ENCODE peak calls at places on chromosomes 4 and X, in seven cellular contexts. T is PC-3, W is epithelial cell of proximal tubule, X is colonic mucosa, Z is dorsolateral prefrontal cortex, J is GM23338, C is fibroblast of lung. U is an unnamed sample.

GRCh38 chr4:183870997-183871396 is 34.1 kb upstream of the STOX2 start:
- DNase-seq in T (no peak), W (no peak), X (no peak), Z (no peak), J (no peak), C (no peak), U (no peak)

GRCh38 chr4:136009258-136009832 is 1522.9 kb downstream of the PCDH18 start:
- DNase-seq in T (no peak), W (no peak), X (no peak), Z (no peak), J (peak; percentile 24), C (no peak), U (no peak)

GRCh38 chrX:56248492-56248891 is 16.3 kb downstream of the KLF8 start:
- DNase-seq in T (peak; percentile 60), W (no peak), X (peak; percentile 49), Z (peak; percentile 26), J (peak; percentile 64), C (peak; percentile 19), U (peak; percentile 56)

GRCh38 chrX:12223650-12224049 is 85.4 kb downstream of the FRMPD4 start:
- DNase-seq in T (peak; percentile 86), W (no peak), X (no peak), Z (no peak), J (no peak), C (peak; percentile 52), U (no peak)

GRCh38 chr4:144204431-144204830 is 63.9 kb upstream of the GYPA start:
- DNase-seq in T (no peak), W (peak; percentile 12), X (no peak), Z (no peak), J (no peak), C (no peak), U (no peak)

GRCh38 chrX:30680618-30681017 is 27.4 kb downstream of the GK start:
- DNase-seq in T (no peak), W (no peak), X (peak; percentile 59), Z (no peak), J (no peak), C (no peak), U (no peak)

GRCh38 chr4:170748975-170749374 is 659.2 kb upstream of the AADAT start:
- DNase-seq in T (no peak), W (no peak), X (no peak), Z (no peak), J (no peak), C (no peak), U (no peak)

GRCh38 chrX:21961142-21961541 is 20.6 kb downstream of the SMS start:
- DNase-seq in T (no peak), W (no peak), X (no peak), Z (no peak), J (no peak), C (peak; percentile 13), U (no peak)

GRCh38 chr4:127997534-127998388 is 32.6 kb downstream of the ABHD18 start:
- DNase-seq in T (peak; percentile 69), W (no peak), X (no peak), Z (no peak), J (peak; percentile 61), C (peak; percentile 68), U (peak; percentile 51)

GRCh38 chrX:49071877-49072711 is 1.7 kb downstream of the PRAF2 start:
- DNase-seq in T (no peak), W (no peak), X (peak; percentile 72), Z (peak; percentile 57), J (peak; percentile 87), C (peak; percentile 79), U (peak; percentile 84)

GRCh38 chrX:78119521-78120227 is 15.6 kb downstream of the PGK1 start:
- DNase-seq in T (peak; percentile 38), W (no peak), X (no peak), Z (no peak), J (peak; percentile 27), C (no peak), U (no peak)

GRCh38 chr4:156591679-156592078 is 379.9 kb downstream of the PDGFC start:
- DNase-seq in T (no peak), W (no peak), X (no peak), Z (no peak), J (no peak), C (no peak), U (no peak)

GRCh38 chr4:8439168-8439567 is 1.4 kb downstream of the ACOX3 start:
- DNase-seq in T (peak; percentile 47), W (no peak), X (no peak), Z (no peak), J (no peak), C (no peak), U (peak; percentile 9)

GRCh38 chr4:123338715-123339114 is 57.9 kb upstream of the SPRY1 start:
- DNase-seq in T (no peak), W (no peak), X (no peak), Z (no peak), J (no peak), C (no peak), U (no peak)

GRCh38 chrX:129540068-129540653 is at the start of gene OCRL:
- DNase-seq in T (peak; percentile 77), W (no peak), X (peak; percentile 67), Z (peak; percentile 51), J (peak; percentile 71), C (peak; percentile 58), U (peak; percentile 57)

GRCh38 chr4:149549911-149550310 is 265.7 kb downstream of the IQCM start:
- DNase-seq in T (peak; percentile 22), W (no peak), X (no peak), Z (no peak), J (peak; percentile 67), C (peak; percentile 13), U (no peak)

GRCh38 chr4:41505161-41505653 is 32.8 kb upstream of the LIMCH1 start:
- DNase-seq in T (peak; percentile 5), W (peak; percentile 39), X (no peak), Z (no peak), J (no peak), C (peak; percentile 84), U (peak; percentile 40)

GRCh38 chrX:15483897-15484296 is 9.2 kb downstream of the PIR start:
- DNase-seq in T (no peak), W (no peak), X (no peak), Z (no peak), J (no peak), C (no peak), U (no peak)

GRCh38 chrX:49155243-49155899 is 7.2 kb upstream of the MAGIX start:
- DNase-seq in T (peak; percentile 70), W (peak; percentile 19), X (peak; percentile 81), Z (no peak), J (peak; percentile 92), C (peak; percentile 82), U (peak; percentile 63)

GRCh38 chr4:121594796-121595526 is 101.8 kb downstream of the ANXA5 start:
- DNase-seq in T (peak; percentile 34), W (peak; percentile 74), X (no peak), Z (no peak), J (no peak), C (peak; percentile 55), U (peak; percentile 77)

GRCh38 chrX:123731258-123731986 is 1.4 kb downstream of the THOC2 start:
- DNase-seq in T (peak; percentile 24), W (no peak), X (peak; percentile 23), Z (peak; percentile 41), J (peak; percentile 18), C (peak; percentile 46), U (peak; percentile 19)

GRCh38 chrX:115582871-115583729 is 22.1 kb downstream of the PLS3 start:
- DNase-seq in T (peak; percentile 43), W (no peak), X (no peak), Z (no peak), J (peak; percentile 49), C (peak; percentile 67), U (peak; percentile 51)

GRCh38 chr4:169243808-169244207 is 26.9 kb downstream of the SH3RF1 start:
- DNase-seq in T (no peak), W (no peak), X (no peak), Z (no peak), J (no peak), C (peak; percentile 90), U (peak; percentile 80)

GRCh38 chrX:11386812-11387211 is 93.6 kb downstream of the AMELX start:
- DNase-seq in T (no peak), W (no peak), X (no peak), Z (no peak), J (no peak), C (no peak), U (no peak)

GRCh38 chr4:87322754-87323153 is at the start of gene HSD17B13:
- DNase-seq in T (no peak), W (no peak), X (no peak), Z (no peak), J (no peak), C (no peak), U (no peak)

GRCh38 chr4:89836897-89837384 is at the start of gene SNCA:
- DNase-seq in T (no peak), W (no peak), X (peak; percentile 54), Z (peak; percentile 90), J (peak; percentile 93), C (peak; percentile 69), U (no peak)

GRCh38 chr4:6873291-6873690 is 36.3 kb upstream of the TBC1D14 start:
- DNase-seq in T (peak; percentile 24), W (no peak), X (no peak), Z (no peak), J (no peak), C (no peak), U (no peak)

GRCh38 chrX:39772057-39772832 is 325.5 kb downstream of the BCOR start:
- DNase-seq in T (peak; percentile 75), W (no peak), X (no peak), Z (no peak), J (peak; percentile 71), C (peak; percentile 77), U (no peak)
- H3K4me3 ChIP-seq in T (no peak overlapping the region), W (no peak overlapping the region), X (no peak overlapping the region), Z (no peak overlapping the region), J (peak overlapping the region; percentile 40), C (no peak overlapping the region), U (no peak overlapping the region)

GRCh38 chr4:95835672-95836071 is 4.2 kb upstream of the PDHA2 start:
- DNase-seq in T (peak; percentile 23), W (no peak), X (no peak), Z (no peak), J (peak; percentile 73), C (no peak), U (no peak)
- TF ChIP-seq CTCF in T (peak; percentile 43), W (peak; percentile 59), X (no peak), Z (peak; percentile 41), J (peak; percentile 86), C (peak; percentile 6), U (no peak)

DNA sequence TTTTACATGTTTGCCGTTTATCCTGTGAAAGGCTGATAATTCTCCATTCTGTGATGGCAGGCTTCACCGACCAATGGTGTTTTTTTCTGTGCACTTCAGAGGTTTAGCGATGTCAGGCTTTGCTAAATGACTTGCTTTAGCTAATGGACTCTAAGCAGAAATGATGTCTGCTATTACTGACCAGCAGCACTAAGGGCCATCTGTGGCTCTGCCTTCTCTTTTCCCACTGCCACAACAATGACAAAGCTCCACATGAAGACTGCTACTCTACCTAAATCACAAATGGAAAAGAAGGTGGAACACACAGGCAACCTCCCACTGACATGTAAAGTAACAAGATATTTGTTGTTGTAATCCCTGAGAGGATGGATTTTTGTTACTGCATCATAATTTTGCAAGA is 68.4 kb upstream of the ALB start:
- DNase-seq in T (no peak), W (no peak), X (no peak), Z (no peak), J (no peak), C (no peak), U (no peak)
- H3K4me3 ChIP-seq in T (no peak overlapping the region), W (no peak overlapping the region), X (no peak overlapping the region), Z (no peak overlapping the region), J (no peak overlapping the region), C (no peak overlapping the region), U (no peak overlapping the region)

DNA sequence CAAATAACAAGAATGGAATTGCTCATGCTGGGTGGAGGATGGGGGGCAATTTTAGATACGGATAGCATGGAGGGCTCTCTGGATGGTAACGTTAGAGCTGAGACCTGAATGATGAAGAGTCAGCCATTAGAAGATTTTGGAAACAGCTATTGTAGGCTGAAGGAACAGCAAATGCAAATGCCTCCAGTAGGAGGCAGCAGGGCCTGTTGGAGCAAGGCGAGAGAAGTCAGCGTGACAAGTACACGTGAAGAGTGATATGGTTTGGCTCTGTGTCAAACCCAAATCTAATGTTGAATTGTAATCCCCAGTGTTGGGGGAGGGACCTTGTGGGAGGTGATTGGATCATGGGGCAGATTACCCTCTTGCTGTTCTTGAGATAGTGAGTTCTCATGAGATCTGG is 59.3 kb upstream of the SOD3 start:
- DNase-seq in T (peak; percentile 26), W (no peak), X (peak; percentile 30), Z (no peak), J (peak; percentile 69), C (no peak), U (no peak)
- TF ChIP-seq CTCF in T (peak; percentile 54), W (peak; percentile 70), X (peak; percentile 45), Z (peak; percentile 19), J (peak; percentile 67), C (peak; percentile 36), U (peak; percentile 22)

U was measured in fibroblast of the aortic adventitia.